ENCODE peak calls at places on chromosomes 5 and 9, in seven cellular contexts. N is mesendoderm, T is neuronal stem cell, S is IMR-90, B is H1, H is mesenchymal stem cell, M is trophoblast cell. R is an unnamed sample.

GRCh38 chr5:159262472-159262858 is 625 bp upstream of the UBLCP1 start:
- DNase-seq in N (no peak), T (no peak), S (peak; percentile 45), B (no peak), H (no peak), M (no peak), R (no peak)

GRCh38 chr5:136249678-136250266 is 56.8 kb upstream of the SMIM32 start:
- DNase-seq in N (peak; percentile 71), T (peak; percentile 54), S (peak; percentile 70), B (peak; percentile 61), H (peak; percentile 68), M (peak; percentile 35), R (peak; percentile 66)

GRCh38 chr5:167063788-167064187 is 1227.7 kb upstream of the WWC1 start:
- DNase-seq in N (no peak), T (no peak), S (no peak), B (no peak), H (no peak), M (no peak), R (no peak)

GRCh38 chr5:15992918-15993317 is 186.7 kb downstream of the MARCHF11 start:
- DNase-seq in N (peak; percentile 64), T (no peak), S (peak; percentile 72), B (no peak), H (peak; percentile 56), M (no peak), R (no peak)

GRCh38 chr5:61768692-61769281 is 436.7 kb downstream of the ZSWIM6 start:
- DNase-seq in N (peak; percentile 92), T (peak; percentile 4), S (peak; percentile 3), B (peak; percentile 65), H (peak; percentile 33), M (peak; percentile 19), R (peak; percentile 87)

GRCh38 chr5:54115768-54116403 is 194.5 kb downstream of the ARL15 start:
- DNase-seq in N (no peak), T (no peak), S (peak; percentile 36), B (no peak), H (no peak), M (no peak), R (no peak)

GRCh38 chr9:74006935-74007334 is 490.2 kb upstream of the RORB start:
- DNase-seq in N (peak; percentile 53), T (no peak), S (no peak), B (no peak), H (peak; percentile 20), M (no peak), R (peak; percentile 27)

GRCh38 chr5:54774281-54775171 is 210.9 kb downstream of the ESM1 start:
- DNase-seq in N (peak; percentile 90), T (no peak), S (no peak), B (no peak), H (no peak), M (no peak), R (no peak)

GRCh38 chr5:32110081-32110696 is 63.9 kb downstream of the GOLPH3 start:
- DNase-seq in N (no peak), T (no peak), S (no peak), B (no peak), H (no peak), M (no peak), R (no peak)

GRCh38 chr5:150694638-150695037 is 6.2 kb downstream of the RBM22 start:
- DNase-seq in N (no peak), T (no peak), S (peak; percentile 54), B (no peak), H (no peak), M (no peak), R (no peak)

GRCh38 chr9:126347911-126348760 is 21.5 kb downstream of the MVB12B start:
- DNase-seq in N (peak; percentile 56), T (no peak), S (no peak), B (no peak), H (no peak), M (no peak), R (peak; percentile 54)

GRCh38 chr5:23400951-23401350 is 106.5 kb upstream of the PRDM9 start:
- DNase-seq in N (no peak), T (no peak), S (no peak), B (no peak), H (no peak), M (no peak), R (no peak)

GRCh38 chr9:119924736-119925135 is 555.5 kb upstream of the BRINP1 start:
- DNase-seq in N (peak; percentile 30), T (no peak), S (no peak), B (no peak), H (no peak), M (no peak), R (no peak)

GRCh38 chr5:7808998-7809397 is 41.9 kb downstream of the CFAP90 start:
- DNase-seq in N (no peak), T (no peak), S (no peak), B (no peak), H (no peak), M (no peak), R (no peak)

GRCh38 chr5:98750693-98751092 is 22.8 kb upstream of the RGMB start:
- DNase-seq in N (peak; percentile 89), T (no peak), S (no peak), B (peak; percentile 61), H (peak; percentile 14), M (no peak), R (peak; percentile 81)

GRCh38 chr5:58459276-58459859 is 518 bp downstream of the PLK2 start:
- DNase-seq in N (peak; percentile 66), T (no peak), S (peak; percentile 38), B (peak; percentile 66), H (peak; percentile 64), M (peak; percentile 28), R (peak; percentile 33)

GRCh38 chr5:44664711-44665100 is 144.0 kb upstream of the MRPS30 start:
- DNase-seq in N (no peak), T (no peak), S (no peak), B (no peak), H (no peak), M (no peak), R (no peak)

GRCh38 chr5:44665101-44665701 is 143.5 kb upstream of the MRPS30 start:
- DNase-seq in N (no peak), T (no peak), S (no peak), B (no peak), H (no peak), M (no peak), R (no peak)

GRCh38 chr5:44661851-44662250 is 146.9 kb upstream of the MRPS30 start:
- DNase-seq in N (no peak), T (no peak), S (no peak), B (no peak), H (no peak), M (no peak), R (no peak)

GRCh38 chr5:44663991-44664710 is 144.6 kb upstream of the MRPS30 start:
- DNase-seq in N (no peak), T (no peak), S (no peak), B (no peak), H (no peak), M (no peak), R (no peak)

GRCh38 chr5:44660251-44660650 is 148.5 kb upstream of the MRPS30 start:
- DNase-seq in N (no peak), T (no peak), S (no peak), B (no peak), H (no peak), M (no peak), R (no peak)
- H2BK120ac ChIP-seq in N (no peak overlapping the region), T (no peak overlapping the region), S (no peak overlapping the region), B (no peak overlapping the region), H (no peak overlapping the region), M (no peak overlapping the region), R (no peak overlapping the region)

GRCh38 chr5:77407152-77407551 is 85.0 kb downstream of the WDR41 start:
- DNase-seq in N (no peak), T (no peak), S (no peak), B (no peak), H (no peak), M (no peak), R (no peak)
- H2BK120ac ChIP-seq in N (no peak overlapping the region), T (no peak overlapping the region), S (no peak overlapping the region), B (no peak overlapping the region), H (no peak overlapping the region), M (no peak overlapping the region), R (no peak overlapping the region)

GRCh38 chr5:132267931-132268501 is 10.5 kb downstream of the PDLIM4 start:
- DNase-seq in N (no peak), T (no peak), S (no peak), B (peak; percentile 41), H (no peak), M (no peak), R (peak; percentile 14)

GRCh38 chr5:132270345-132270685 is 12.8 kb downstream of the PDLIM4 start:
- DNase-seq in N (no peak), T (no peak), S (no peak), B (peak; percentile 43), H (no peak), M (no peak), R (no peak)

GRCh38 chr5:132269635-132270344 is 12.3 kb downstream of the PDLIM4 start:
- DNase-seq in N (no peak), T (no peak), S (no peak), B (peak; percentile 32), H (no peak), M (no peak), R (peak; percentile 10)

GRCh38 chr5:132267166-132267739 is 9.8 kb downstream of the PDLIM4 start:
- DNase-seq in N (no peak), T (no peak), S (no peak), B (peak; percentile 24), H (no peak), M (no peak), R (no peak)

DNA sequence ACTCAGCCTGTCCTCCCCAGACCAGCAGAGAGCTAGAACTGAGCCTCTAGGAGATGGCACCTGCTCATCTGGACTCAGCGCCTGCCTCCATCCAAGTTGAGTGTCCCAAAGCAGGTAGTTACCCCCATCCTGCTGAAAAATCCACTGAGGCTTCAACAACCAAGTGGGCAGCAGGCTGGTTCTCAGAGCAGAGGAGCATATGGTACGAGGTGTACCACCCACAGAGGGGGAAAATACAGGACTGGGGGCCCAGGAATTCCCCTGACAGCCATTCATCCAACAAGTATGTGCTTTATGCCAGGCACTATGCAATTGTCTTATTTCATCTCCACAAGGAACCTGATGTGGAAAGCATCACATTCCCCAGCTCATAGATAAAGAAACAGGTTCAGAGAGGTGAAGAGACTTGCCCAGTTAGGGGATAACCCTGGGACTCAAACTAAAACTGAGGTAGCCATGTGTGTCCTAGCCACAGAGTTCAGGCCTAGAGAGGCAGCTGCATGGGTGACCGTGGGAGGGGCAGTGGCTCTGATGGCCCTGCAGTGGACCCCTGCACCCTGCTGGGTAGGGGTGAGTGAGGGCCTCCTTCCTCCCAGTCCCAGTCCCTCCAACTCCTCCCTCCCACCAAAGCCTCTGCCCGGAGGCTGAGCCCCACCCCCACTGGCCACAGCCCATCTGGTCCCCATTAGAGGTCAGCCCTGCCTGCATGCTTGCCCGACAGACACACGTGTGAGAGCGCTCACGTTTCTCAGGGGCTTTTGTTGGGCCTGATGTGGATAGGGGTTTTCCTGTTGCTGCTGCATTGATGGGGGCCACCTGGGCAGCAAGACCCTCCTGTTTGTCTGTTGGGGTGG is 11.4 kb downstream of the PDLIM4 start:
- DNase-seq in N (no peak), T (no peak), S (peak; percentile 76), B (peak; percentile 41), H (peak; percentile 43), M (peak; percentile 43), R (peak; percentile 25)
- H2BK120ac ChIP-seq in N (no peak overlapping the region), T (peak overlapping the region; percentile 39), S (peak overlapping the region; percentile 39), B (no peak overlapping the region), H (no peak overlapping the region), M (no peak overlapping the region), R (no peak overlapping the region)

DNA sequence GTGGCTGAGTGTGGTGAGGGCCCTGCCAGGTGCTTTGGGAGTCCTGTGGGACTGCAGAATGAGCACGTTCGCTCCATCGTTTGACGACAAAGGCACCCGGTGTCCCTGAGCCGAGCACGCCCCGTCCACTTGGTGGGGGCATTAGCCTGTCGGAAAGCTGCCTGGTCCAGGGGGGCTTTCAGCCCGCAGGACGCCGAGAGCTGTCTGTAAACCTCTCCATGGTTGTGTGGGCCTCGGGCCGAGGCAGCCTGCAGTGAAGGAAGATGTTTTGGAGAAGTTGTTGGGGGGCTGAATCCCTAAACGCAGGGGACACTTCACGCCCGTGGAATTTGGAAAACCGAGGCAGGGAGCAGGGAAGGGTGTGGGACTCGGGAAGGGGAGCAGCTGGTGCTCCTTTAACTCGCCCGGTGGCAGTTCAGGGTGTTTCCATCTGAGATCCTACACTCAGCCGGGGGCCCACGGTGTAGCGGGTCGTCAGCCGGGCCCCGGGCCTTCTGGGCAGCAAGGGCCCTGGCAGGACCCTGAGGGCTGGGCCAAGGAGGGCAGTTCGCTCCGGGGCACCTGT is 53.7 kb downstream of the MRPL36 start:
- DNase-seq in N (no peak), T (no peak), S (no peak), B (peak; percentile 33), H (no peak), M (no peak), R (peak; percentile 14)
- H2BK120ac ChIP-seq in N (no peak overlapping the region), T (no peak overlapping the region), S (no peak overlapping the region), B (no peak overlapping the region), H (no peak overlapping the region), M (no peak overlapping the region), R (no peak overlapping the region)

R was measured in H9.